ENCODE peak calls at places on chromosomes 1 and 21, in five cellular contexts. One of them, this sample, is unnamed.

GRCh38 chr1:30652151-30652915 is 71.1 kb downstream of the MATN1 start:
- DNase-seq in mucosa of descending colon: no peak
- DNase-seq in effector memory CD4-positive, alpha-beta T cell: no peak
- DNase-seq in AG10803: no peak
- DNase-seq in endodermal cell: peak
- DNase-seq in this sample: no peak

GRCh38 chr1:34101151-34101550 is 63.9 kb downstream of the CSMD2 start:
- DNase-seq in mucosa of descending colon: no peak
- DNase-seq in effector memory CD4-positive, alpha-beta T cell: no peak
- DNase-seq in AG10803: peak
- DNase-seq in endodermal cell: no peak
- DNase-seq in this sample: no peak

GRCh38 chr1:226609836-226610455 is 61.4 kb downstream of the STUM start:
- DNase-seq in mucosa of descending colon: no peak
- DNase-seq in effector memory CD4-positive, alpha-beta T cell: no peak
- DNase-seq in AG10803: peak
- DNase-seq in endodermal cell: peak
- DNase-seq in this sample: no peak

GRCh38 chr1:11069233-11069950 is 9.6 kb upstream of the SRM start:
- DNase-seq in mucosa of descending colon: no peak
- DNase-seq in effector memory CD4-positive, alpha-beta T cell: no peak
- DNase-seq in AG10803: no peak
- DNase-seq in endodermal cell: no peak
- DNase-seq in this sample: no peak

GRCh38 chr1:186152227-186152944 is 222.7 kb downstream of the TPR start:
- DNase-seq in mucosa of descending colon: no peak
- DNase-seq in effector memory CD4-positive, alpha-beta T cell: no peak
- DNase-seq in AG10803: peak
- DNase-seq in endodermal cell: no peak
- DNase-seq in this sample: no peak

GRCh38 chr1:61388586-61388985 is 306.2 kb downstream of the NFIA start:
- DNase-seq in mucosa of descending colon: no peak
- DNase-seq in effector memory CD4-positive, alpha-beta T cell: no peak
- DNase-seq in AG10803: peak
- DNase-seq in endodermal cell: no peak
- DNase-seq in this sample: no peak

GRCh38 chr1:172298146-172298545 is 122.3 kb upstream of the C1orf105 start:
- DNase-seq in mucosa of descending colon: no peak
- DNase-seq in effector memory CD4-positive, alpha-beta T cell: no peak
- DNase-seq in AG10803: no peak
- DNase-seq in endodermal cell: no peak
- DNase-seq in this sample: no peak

GRCh38 chr1:41919764-41920397 is 1.2 kb upstream of the HIVEP3 start:
- DNase-seq in mucosa of descending colon: peak
- DNase-seq in effector memory CD4-positive, alpha-beta T cell: peak
- DNase-seq in AG10803: peak
- DNase-seq in endodermal cell: peak
- DNase-seq in this sample: peak

GRCh38 chr1:93461236-93461635 is 13.3 kb downstream of the FNBP1L start:
- DNase-seq in mucosa of descending colon: no peak
- DNase-seq in effector memory CD4-positive, alpha-beta T cell: no peak
- DNase-seq in AG10803: no peak
- DNase-seq in endodermal cell: no peak
- DNase-seq in this sample: no peak

GRCh38 chr1:97202481-97202880 is 480.9 kb downstream of the PTBP2 start:
- DNase-seq in mucosa of descending colon: no peak
- DNase-seq in effector memory CD4-positive, alpha-beta T cell: no peak
- DNase-seq in AG10803: no peak
- DNase-seq in endodermal cell: no peak
- DNase-seq in this sample: no peak

GRCh38 chr1:7681401-7681800 is 89.7 kb upstream of the VAMP3 start:
- DNase-seq in mucosa of descending colon: no peak
- DNase-seq in effector memory CD4-positive, alpha-beta T cell: no peak
- DNase-seq in AG10803: no peak
- DNase-seq in endodermal cell: no peak
- DNase-seq in this sample: no peak

GRCh38 chr1:7678491-7679158 is 92.5 kb upstream of the VAMP3 start:
- DNase-seq in mucosa of descending colon: peak
- DNase-seq in effector memory CD4-positive, alpha-beta T cell: no peak
- DNase-seq in AG10803: no peak
- DNase-seq in endodermal cell: no peak
- DNase-seq in this sample: no peak

GRCh38 chr1:7679873-7680790 is 91.0 kb upstream of the VAMP3 start:
- DNase-seq in mucosa of descending colon: peak
- DNase-seq in effector memory CD4-positive, alpha-beta T cell: peak
- DNase-seq in AG10803: peak
- DNase-seq in endodermal cell: peak
- DNase-seq in this sample: no peak

GRCh38 chr1:7679159-7679872 is 91.8 kb upstream of the VAMP3 start:
- DNase-seq in mucosa of descending colon: no peak
- DNase-seq in effector memory CD4-positive, alpha-beta T cell: no peak
- DNase-seq in AG10803: no peak
- DNase-seq in endodermal cell: no peak
- DNase-seq in this sample: no peak

DNA sequence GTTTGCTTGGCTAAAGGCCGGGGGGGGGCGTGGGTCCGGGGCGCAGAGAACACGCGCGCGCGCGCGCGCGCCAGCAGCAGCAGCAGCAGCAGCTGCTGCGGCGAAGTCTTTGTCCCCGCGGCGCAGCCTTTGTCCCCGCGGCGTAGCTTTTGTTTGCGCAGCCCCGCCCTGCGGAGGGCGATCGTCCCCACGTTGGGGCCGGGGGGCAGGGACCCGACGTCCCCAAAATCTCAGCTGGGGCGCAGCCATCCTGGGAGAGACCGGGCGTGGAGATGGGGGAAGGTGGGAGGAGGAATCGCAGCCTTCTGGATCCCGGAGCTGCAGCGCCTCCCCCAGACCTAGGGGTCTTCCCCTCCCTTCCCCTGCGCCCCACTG is 90.3 kb upstream of the VAMP3 start:
- DNase-seq in mucosa of descending colon: peak
- DNase-seq in effector memory CD4-positive, alpha-beta T cell: no peak
- DNase-seq in AG10803: peak
- DNase-seq in endodermal cell: peak
- DNase-seq in this sample: peak
- H3K4me3 ChIP-seq in mucosa of descending colon: peak
- H3K4me3 ChIP-seq in effector memory CD4-positive, alpha-beta T cell: peak
- H3K4me3 ChIP-seq in AG10803: peak
- H3K4me3 ChIP-seq in endodermal cell: peak
- H3K4me3 ChIP-seq in this sample: peak

GRCh38 chr1:208682664-208683013 is 438.5 kb upstream of the PLXNA2 start:
- DNase-seq in mucosa of descending colon: peak
- DNase-seq in effector memory CD4-positive, alpha-beta T cell: no peak
- DNase-seq in AG10803: no peak
- DNase-seq in endodermal cell: no peak
- DNase-seq in this sample: no peak
- H3K4me3 ChIP-seq in mucosa of descending colon: no peak
- H3K4me3 ChIP-seq in effector memory CD4-positive, alpha-beta T cell: no peak
- H3K4me3 ChIP-seq in AG10803: no peak
- H3K4me3 ChIP-seq in endodermal cell: no peak
- H3K4me3 ChIP-seq in this sample: no peak

GRCh38 chr1:110067957-110068645 is 2.4 kb downstream of the ALX3 start:
- DNase-seq in mucosa of descending colon: no peak
- DNase-seq in effector memory CD4-positive, alpha-beta T cell: no peak
- DNase-seq in AG10803: no peak
- DNase-seq in endodermal cell: peak
- DNase-seq in this sample: no peak
- H3K4me3 ChIP-seq in mucosa of descending colon: no peak
- H3K4me3 ChIP-seq in effector memory CD4-positive, alpha-beta T cell: no peak
- H3K4me3 ChIP-seq in AG10803: no peak
- H3K4me3 ChIP-seq in endodermal cell: peak
- H3K4me3 ChIP-seq in this sample: no peak

GRCh38 chr21:32605469-32605868 is 6.7 kb downstream of the CFAP298 start:
- DNase-seq in mucosa of descending colon: no peak
- DNase-seq in effector memory CD4-positive, alpha-beta T cell: no peak
- DNase-seq in AG10803: no peak
- DNase-seq in endodermal cell: no peak
- DNase-seq in this sample: no peak

GRCh38 chr21:32599146-32599925 is 12.8 kb downstream of the CFAP298 start:
- DNase-seq in mucosa of descending colon: no peak
- DNase-seq in effector memory CD4-positive, alpha-beta T cell: no peak
- DNase-seq in AG10803: no peak
- DNase-seq in endodermal cell: no peak
- DNase-seq in this sample: no peak

GRCh38 chr21:32603131-32603530 is 9.0 kb downstream of the CFAP298 start:
- DNase-seq in mucosa of descending colon: no peak
- DNase-seq in effector memory CD4-positive, alpha-beta T cell: no peak
- DNase-seq in AG10803: no peak
- DNase-seq in endodermal cell: no peak
- DNase-seq in this sample: no peak

GRCh38 chr21:32604484-32604883 is 7.7 kb downstream of the CFAP298 start:
- DNase-seq in mucosa of descending colon: no peak
- DNase-seq in effector memory CD4-positive, alpha-beta T cell: no peak
- DNase-seq in AG10803: no peak
- DNase-seq in endodermal cell: peak
- DNase-seq in this sample: no peak

DNA sequence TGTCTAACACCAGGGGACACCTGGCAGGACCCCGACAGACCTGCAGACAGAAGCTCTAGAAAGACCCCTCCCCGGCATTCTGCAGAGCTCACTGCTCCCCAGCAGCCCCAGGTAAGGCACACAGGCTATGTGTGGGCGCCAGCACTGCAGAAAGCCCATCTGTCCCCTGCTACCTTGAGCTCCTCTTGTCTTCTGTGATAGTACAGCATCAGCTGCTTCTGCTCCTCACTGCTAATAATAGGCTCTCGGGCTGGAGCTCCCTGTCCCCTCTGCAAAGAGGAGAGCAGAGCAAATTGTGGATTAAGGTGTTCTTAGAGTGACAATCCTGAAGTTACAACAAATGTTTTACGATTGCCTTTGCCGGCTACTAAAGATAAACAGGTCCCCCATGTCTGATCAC is 10.1 kb downstream of the CFAP298 start:
- DNase-seq in mucosa of descending colon: no peak
- DNase-seq in effector memory CD4-positive, alpha-beta T cell: no peak
- DNase-seq in AG10803: no peak
- DNase-seq in endodermal cell: no peak
- DNase-seq in this sample: no peak
- H3K4me3 ChIP-seq in mucosa of descending colon: no peak
- H3K4me3 ChIP-seq in effector memory CD4-positive, alpha-beta T cell: no peak
- H3K4me3 ChIP-seq in AG10803: no peak
- H3K4me3 ChIP-seq in endodermal cell: no peak
- H3K4me3 ChIP-seq in this sample: no peak

This sample was measured in Jurkat, Clone E6-1.